ENCODE peak calls at places on chromosome 4, in four cellular contexts. P, B, G and L are unnamed samples.

GRCh38 chr4:10157478-10158354 is 41.1 kb upstream of the WDR1 start:
- DNase-seq in P (peak; percentile 75), B (peak; percentile 41), G (peak; percentile 54), L (peak; percentile 37)

GRCh38 chr4:7844247-7844991 is 95.2 kb downstream of the AFAP1 start:
- DNase-seq in P (peak; percentile 73), B (peak; percentile 57), G (peak; percentile 62), L (peak; percentile 12)

GRCh38 chr4:1152284-1152683 is 20.1 kb downstream of the SPON2 start:
- DNase-seq in P (no peak), B (no peak), G (no peak), L (no peak)

GRCh38 chr4:157810137-157810774 is 362.6 kb downstream of the GASK1B start:
- DNase-seq in P (no peak), B (no peak), G (no peak), L (no peak)

GRCh38 chr4:153146031-153146430 is 58.2 kb upstream of the TRIM2 start:
- DNase-seq in P (no peak), B (no peak), G (no peak), L (no peak)

GRCh38 chr4:182293836-182294235 is 50.6 kb downstream of the TENM3 start:
- DNase-seq in P (no peak), B (no peak), G (no peak), L (no peak)

GRCh38 chr4:5037553-5038551 is 13.4 kb upstream of the STK32B start:
- DNase-seq in P (no peak), B (peak; percentile 71), G (no peak), L (peak; percentile 83)

GRCh38 chr4:152099061-152099425 is 338.2 kb upstream of the GATB start:
- DNase-seq in P (no peak), B (no peak), G (no peak), L (no peak)

GRCh38 chr4:5524900-5525299 is 183.5 kb downstream of the EVC2 start:
- DNase-seq in P (no peak), B (no peak), G (no peak), L (no peak)

GRCh38 chr4:82017680-82018079 is 356.1 kb downstream of the HNRNPD start:
- DNase-seq in P (no peak), B (peak; percentile 50), G (peak; percentile 11), L (peak; percentile 1)